ENCODE peak calls at places on chromosome 21, in four cellular contexts. H, C, K and U are unnamed samples.

GRCh38 chr21:36646011-36646410 is 52.9 kb upstream of the SIM2 start:
- DNase-seq in H (no peak), C (no peak), K (no peak), U (no peak)

GRCh38 chr21:43345746-43346409 is 81.1 kb downstream of the SIK1 start:
- DNase-seq in H (no peak), C (peak), K (no peak), U (no peak)

GRCh38 chr21:36563301-36563926 is 83.5 kb upstream of the CLDN14 start:
- DNase-seq in H (no peak), C (no peak), K (no peak), U (no peak)

GRCh38 chr21:46092026-46092764 is 5.7 kb upstream of the COL6A2 start:
- DNase-seq in H (peak), C (peak), K (no peak), U (peak)

GRCh38 chr21:22128671-22129070 is 1130.5 kb downstream of the NCAM2 start:
- DNase-seq in H (no peak), C (no peak), K (no peak), U (no peak)

GRCh38 chr21:44932366-44933181 is 7.3 kb upstream of the SLX9 start:
- DNase-seq in H (peak), C (peak), K (peak), U (peak)

GRCh38 chr21:41560701-41561158 is 52.8 kb upstream of the TMPRSS2 start:
- DNase-seq in H (no peak), C (no peak), K (no peak), U (no peak)

GRCh38 chr21:37562920-37563640 is 196.5 kb downstream of the DYRK1A start:
- DNase-seq in H (no peak), C (peak), K (no peak), U (no peak)

GRCh38 chr21:46454634-46455390 is 3.9 kb upstream of the DIP2A start:
- DNase-seq in H (no peak), C (no peak), K (no peak), U (no peak)

GRCh38 chr21:41955516-41955915 is 1.7 kb upstream of the C2CD2 start:
- DNase-seq in H (no peak), C (no peak), K (no peak), U (no peak)

GRCh38 chr21:20083925-20084324 is 914.3 kb upstream of the NCAM2 start:
- DNase-seq in H (no peak), C (no peak), K (no peak), U (no peak)